ENCODE peak calls at places on chromosomes 4 and X, in six cellular contexts. Q is right lobe of liver, Y is A549, F is endodermal cell, U is body of pancreas, M is GM06990. K is an unnamed sample.
A peak's percentile ranks its signal among the peaks of the same experiment; 100 is the strongest.

GRCh38 chrX:391717-392691 is 5.3 kb upstream of the PPP2R3B start:
- DNase-seq in Q (no peak), Y (no peak), F (no peak), U (no peak), M (no peak), K (no peak)

GRCh38 chr4:39686997-39687396 is 10.9 kb upstream of the UBE2K start:
- DNase-seq in Q (no peak), Y (no peak), F (no peak), U (no peak), M (no peak), K (no peak)

GRCh38 chrX:55759478-55759877 is 41.9 kb downstream of the RRAGB start:
- DNase-seq in Q (no peak), Y (no peak), F (no peak), U (no peak), M (no peak), K (no peak)

GRCh38 chrX:1748408-1748807 is 133.5 kb downstream of the ASMT start:
- DNase-seq in Q (no peak), Y (no peak), F (no peak), U (no peak), M (no peak), K (no peak)

GRCh38 chrX:133495464-133496391 is 80.4 kb upstream of the GPC4 start:
- DNase-seq in Q (no peak), Y (no peak), F (no peak), U (peak; percentile 27), M (no peak), K (no peak)

GRCh38 chrX:133370719-133371275 is 44.5 kb downstream of the GPC4 start:
- DNase-seq in Q (no peak), Y (no peak), F (no peak), U (no peak), M (no peak), K (no peak)

GRCh38 chrX:70476934-70477733 is 32.5 kb downstream of the DLG3 start:
- DNase-seq in Q (no peak), Y (peak; percentile 28), F (peak; percentile 82), U (peak; percentile 82), M (no peak), K (no peak)

GRCh38 chr4:184907216-184907615 is 81.4 kb upstream of the ACSL1 start:
- DNase-seq in Q (no peak), Y (no peak), F (no peak), U (no peak), M (no peak), K (no peak)

GRCh38 chrX:9569875-9570274 is 105.0 kb downstream of the TBL1X start:
- DNase-seq in Q (no peak), Y (no peak), F (no peak), U (no peak), M (no peak), K (no peak)

GRCh38 chr4:16157609-16158503 is 68.4 kb downstream of the TAPT1 start:
- DNase-seq in Q (no peak), Y (no peak), F (no peak), U (no peak), M (no peak), K (no peak)

GRCh38 chr4:1608196-1608820 is 75.8 kb downstream of the FAM53A start:
- DNase-seq in Q (no peak), Y (no peak), F (no peak), U (no peak), M (no peak), K (no peak)

GRCh38 chrX:154354013-154354412 is 20.4 kb downstream of the FLNA start:
- DNase-seq in Q (no peak), Y (no peak), F (no peak), U (no peak), M (no peak), K (no peak)

GRCh38 chr4:7295201-7295916 is 103.0 kb downstream of the SORCS2 start:
- DNase-seq in Q (no peak), Y (no peak), F (no peak), U (no peak), M (no peak), K (no peak)

GRCh38 chr4:26819478-26819877 is 41.2 kb upstream of the STIM2 start:
- DNase-seq in Q (no peak), Y (no peak), F (peak; percentile 56), U (no peak), M (no peak), K (no peak)

GRCh38 chr4:2042207-2042946 is 16.8 kb upstream of the NAT8L start:
- DNase-seq in Q (no peak), Y (no peak), F (peak; percentile 72), U (peak; percentile 30), M (peak; percentile 30), K (no peak)

GRCh38 chr4:16676247-16676646 is 222.2 kb downstream of the LDB2 start:
- DNase-seq in Q (no peak), Y (no peak), F (no peak), U (no peak), M (no peak), K (no peak)

GRCh38 chrX:108494416-108495095 is 54.9 kb downstream of the COL4A5 start:
- DNase-seq in Q (no peak), Y (no peak), F (no peak), U (no peak), M (no peak), K (no peak)

GRCh38 chr4:70705146-70705855 is 16.5 kb upstream of the RUFY3 start:
- DNase-seq in Q (peak; percentile 80), Y (peak; percentile 43), F (peak; percentile 90), U (peak; percentile 75), M (peak; percentile 83), K (no peak)

GRCh38 chr4:108512615-108513505 is 107.5 kb upstream of the RPL34 start:
- DNase-seq in Q (no peak), Y (no peak), F (peak; percentile 77), U (peak; percentile 43), M (no peak), K (no peak)

GRCh38 chr4:109942292-109942926 is 29.7 kb downstream of the EGF start:
- DNase-seq in Q (peak; percentile 59), Y (no peak), F (no peak), U (peak; percentile 70), M (no peak), K (no peak)

GRCh38 chr4:162838671-162839070 is 328.0 kb downstream of the NAF1 start:
- DNase-seq in Q (no peak), Y (no peak), F (no peak), U (no peak), M (no peak), K (no peak)

GRCh38 chr4:162837679-162838078 is 329.0 kb downstream of the NAF1 start:
- DNase-seq in Q (no peak), Y (no peak), F (no peak), U (no peak), M (no peak), K (no peak)

GRCh38 chr4:162837241-162837640 is 329.4 kb downstream of the NAF1 start:
- DNase-seq in Q (no peak), Y (no peak), F (no peak), U (no peak), M (no peak), K (no peak)

GRCh38 chr4:162841769-162842168 is 324.9 kb downstream of the NAF1 start:
- DNase-seq in Q (no peak), Y (no peak), F (no peak), U (no peak), M (no peak), K (no peak)

DNA sequence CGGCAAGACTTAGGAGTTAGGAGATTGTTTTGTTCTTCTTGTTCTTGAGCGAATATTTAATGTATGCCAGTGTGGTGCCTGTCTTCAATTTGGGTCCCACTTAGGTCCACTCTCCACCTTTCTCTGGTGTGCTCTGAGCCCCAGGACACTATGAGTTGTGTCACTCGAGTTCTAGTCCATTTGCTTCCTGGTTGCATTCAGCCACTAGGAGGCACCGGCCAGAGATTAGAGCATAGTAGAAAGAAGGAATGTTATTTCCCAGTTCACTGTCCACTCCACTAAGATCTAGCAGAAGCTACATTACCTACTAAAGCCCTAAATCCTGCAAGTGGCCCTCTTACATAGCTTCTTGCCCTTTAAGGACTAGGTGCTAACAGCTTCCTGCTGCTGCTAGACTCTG is 326.9 kb downstream of the NAF1 start:
- DNase-seq in Q (no peak), Y (no peak), F (peak; percentile 67), U (no peak), M (no peak), K (no peak)
- TF ChIP-seq CTCF in Q (no peak), Y (no peak), F (peak; percentile 65), U (no peak), M (peak; percentile 48), K (peak; percentile 49)

GRCh38 chr4:105548483-105548882 is 3.9 kb upstream of the ARHGEF38 start:
- DNase-seq in Q (no peak), Y (no peak), F (no peak), U (no peak), M (no peak), K (no peak)

GRCh38 chr4:105550641-105551040 is 1.8 kb upstream of the ARHGEF38 start:
- DNase-seq in Q (no peak), Y (no peak), F (no peak), U (no peak), M (no peak), K (no peak)

GRCh38 chr4:105556175-105556574 is 3.8 kb downstream of the ARHGEF38 start:
- DNase-seq in Q (no peak), Y (no peak), F (no peak), U (no peak), M (no peak), K (no peak)

GRCh38 chr4:105555409-105555808 is 3.0 kb downstream of the ARHGEF38 start:
- DNase-seq in Q (no peak), Y (no peak), F (peak; percentile 74), U (no peak), M (no peak), K (no peak)

GRCh38 chr4:105551968-105552746 is at the start of gene ARHGEF38:
- DNase-seq in Q (no peak), Y (no peak), F (peak; percentile 66), U (peak; percentile 96), M (no peak), K (no peak)
- H3K4me3 ChIP-seq in Q (no peak within 1 kb of the TSS), Y (no peak within 1 kb of the TSS), F (no peak within 1 kb of the TSS), U (no peak within 1 kb of the TSS), M (no peak within 1 kb of the TSS), K (no peak within 1 kb of the TSS)

DNA sequence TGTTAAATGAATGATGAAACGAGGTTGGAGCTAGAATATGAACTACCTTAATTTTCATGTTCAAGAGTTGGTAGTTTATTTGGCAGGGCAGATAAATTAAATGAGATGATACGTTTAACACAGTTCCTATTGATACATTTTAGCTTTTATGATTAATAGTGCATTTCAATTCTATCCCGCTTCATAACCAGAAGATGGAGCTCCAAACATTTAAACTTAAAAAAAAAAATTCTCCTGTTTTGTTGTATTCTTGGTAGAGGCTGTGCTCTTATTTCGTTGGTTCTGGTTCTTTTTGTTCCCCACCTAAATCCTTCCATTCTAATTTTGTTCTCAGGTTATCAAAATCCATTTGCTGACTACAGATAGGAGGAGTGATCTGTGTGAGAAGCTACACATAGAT is 71.8 kb upstream of the PTPN13 start:
- DNase-seq in Q (no peak), Y (no peak), F (no peak), U (no peak), M (no peak), K (no peak)
- TF ChIP-seq CTCF in Q (peak; percentile 12), Y (no peak), F (no peak), U (no peak), M (peak; percentile 8), K (no peak)

GRCh38 chrX:78746496-78746895 is 1.0 kb upstream of the LPAR4 start:
- DNase-seq in Q (no peak), Y (no peak), F (peak; percentile 70), U (no peak), M (no peak), K (no peak)

DNA sequence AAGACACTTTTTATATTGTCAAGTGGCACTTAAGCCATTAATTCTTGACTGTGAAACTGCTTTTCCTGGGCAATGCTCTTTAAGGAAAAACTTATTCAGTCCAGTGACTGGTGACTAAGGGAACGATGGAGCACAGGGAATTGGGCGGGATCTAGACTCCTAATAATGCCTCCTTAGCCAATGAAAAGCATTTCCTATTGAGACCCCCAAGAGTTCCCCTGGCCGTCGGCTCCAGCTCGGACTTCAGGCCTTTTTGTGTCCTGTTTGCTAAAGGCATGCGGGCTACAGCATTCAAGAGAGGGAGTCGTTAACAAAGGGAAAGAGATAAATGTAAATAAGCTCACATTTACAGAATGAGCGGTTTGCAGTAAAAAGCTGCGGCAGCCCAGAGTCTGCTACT is at the start of gene LPAR4:
- DNase-seq in Q (no peak), Y (no peak), F (peak; percentile 67), U (no peak), M (no peak), K (no peak)
- H3K4me3 ChIP-seq in Q (no peak within 1 kb of the TSS), Y (no peak within 1 kb of the TSS), F (peak within 1 kb of the TSS; percentile 73), U (no peak within 1 kb of the TSS), M (no peak within 1 kb of the TSS), K (no peak within 1 kb of the TSS)

K was measured in GM12864.